ENCODE peak calls at places on chromosomes 13 and 19, in seven cellular contexts. Z is NCI-H510A treated with DMSO at 0.1 percent for 48 hours; H is PC-3; D is stimulated activated naive B cell treated with anti-CD40 and anti-IgM and Interleukin-4, amounts not matched to agents 10 μg/mL and 1 μg/mL and 100 μg/mL, for 72 hours; W is NCI-H1417 treated with DMSO at 0.1 percent for 48 hours; O is activated T-cell treated with anti-CD3 and anti-CD28 coated beads, Interleukin-2, amount 50 U/mL, for 72 hours; B is gastrocnemius medialis. Q is an unnamed sample.

GRCh38 chr19:38004505-38005223 is 97.7 kb downstream of the SIPA1L3 start:
- DNase-seq in Z (peak), H (peak), D (peak), W (no peak), O (peak), B (peak), Q (peak)

GRCh38 chr19:40147693-40148347 is 43.4 kb upstream of the MAP3K10 start:
- DNase-seq in Z (no peak), H (peak), D (no peak), W (no peak), O (no peak), B (no peak), Q (peak)

GRCh38 chr13:102724923-102725322 is 30.1 kb upstream of the METTL21C start:
- DNase-seq in Z (no peak), H (peak), D (no peak), W (no peak), O (no peak), B (no peak), Q (peak)

GRCh38 chr13:91904005-91904404 is 505.6 kb downstream of the GPC5 start:
- DNase-seq in Z (no peak), H (no peak), D (no peak), W (no peak), O (no peak), B (no peak), Q (peak)

GRCh38 chr13:39401756-39402155 is 201.2 kb downstream of the LHFPL6 start:
- DNase-seq in Z (no peak), H (no peak), D (no peak), W (no peak), O (no peak), B (no peak), Q (no peak)

GRCh38 chr13:44874886-44875630 is 114.2 kb downstream of the NUFIP1 start:
- DNase-seq in Z (no peak), H (no peak), D (no peak), W (no peak), O (no peak), B (no peak), Q (no peak)

GRCh38 chr13:26558074-26558805 is 757 bp downstream of the WASF3 start:
- DNase-seq in Z (no peak), H (no peak), D (no peak), W (no peak), O (peak), B (no peak), Q (no peak)

GRCh38 chr19:7366701-7367420 is 18.1 kb downstream of the ARHGEF18 start:
- DNase-seq in Z (no peak), H (peak), D (peak), W (no peak), O (peak), B (no peak), Q (peak)

GRCh38 chr13:45696610-45697226 is 5.4 kb upstream of the CBY2 start:
- DNase-seq in Z (no peak), H (no peak), D (no peak), W (no peak), O (no peak), B (no peak), Q (no peak)

GRCh38 chr13:67227131-67227983 is 2.8 kb downstream of the PCDH9 start:
- DNase-seq in Z (no peak), H (no peak), D (no peak), W (no peak), O (no peak), B (no peak), Q (no peak)

GRCh38 chr19:46191972-46192371 is 37.6 kb upstream of the IGFL1 start:
- DNase-seq in Z (no peak), H (no peak), D (no peak), W (no peak), O (no peak), B (no peak), Q (no peak)

GRCh38 chr13:104086759-104087158 is 1020.5 kb upstream of the SLC10A2 start:
- DNase-seq in Z (no peak), H (no peak), D (no peak), W (no peak), O (no peak), B (no peak), Q (no peak)

GRCh38 chr19:15015946-15016542 is 33.2 kb upstream of the CASP14 start:
- DNase-seq in Z (no peak), H (peak), D (no peak), W (no peak), O (no peak), B (no peak), Q (no peak)

GRCh38 chr13:34507630-34508029 is 434.4 kb upstream of the NBEA start:
- DNase-seq in Z (no peak), H (peak), D (no peak), W (no peak), O (no peak), B (no peak), Q (no peak)

GRCh38 chr13:112735791-112736190 is 46.0 kb downstream of the ATP11A start:
- DNase-seq in Z (peak), H (no peak), D (no peak), W (no peak), O (no peak), B (no peak), Q (no peak)

GRCh38 chr19:13282486-13283065 is 132.4 kb downstream of the IER2 start:
- DNase-seq in Z (no peak), H (no peak), D (no peak), W (no peak), O (no peak), B (no peak), Q (no peak)

GRCh38 chr13:110887242-110887954 is 27.5 kb downstream of the ANKRD10 start:
- DNase-seq in Z (no peak), H (no peak), D (no peak), W (no peak), O (no peak), B (no peak), Q (no peak)

GRCh38 chr19:33292595-33293254 is 9.6 kb downstream of the CEBPA start:
- DNase-seq in Z (no peak), H (peak), D (no peak), W (no peak), O (no peak), B (peak), Q (no peak)

GRCh38 chr13:84211048-84211447 is 328.8 kb upstream of the SLITRK1 start:
- DNase-seq in Z (no peak), H (no peak), D (no peak), W (no peak), O (no peak), B (no peak), Q (no peak)

GRCh38 chr19:49811328-49811727 is 1.8 kb downstream of the FUZ start:
- DNase-seq in Z (no peak), H (peak), D (no peak), W (no peak), O (no peak), B (no peak), Q (no peak)

GRCh38 chr13:90008707-90009149 is 1338.8 kb upstream of the MIR17HG start:
- DNase-seq in Z (no peak), H (no peak), D (no peak), W (no peak), O (no peak), B (no peak), Q (no peak)

GRCh38 chr13:33101835-33102234 is 85.6 kb downstream of the KL start:
- DNase-seq in Z (no peak), H (no peak), D (no peak), W (no peak), O (no peak), B (no peak), Q (no peak)

GRCh38 chr13:30577381-30577780 is 40.3 kb upstream of the USPL1 start:
- DNase-seq in Z (no peak), H (peak), D (peak), W (no peak), O (peak), B (no peak), Q (peak)

GRCh38 chr19:5536337-5536894 is 31.3 kb downstream of the TINCR start:
- DNase-seq in Z (peak), H (peak), D (no peak), W (peak), O (no peak), B (no peak), Q (no peak)

GRCh38 chr19:31572671-31573298 is 223.5 kb upstream of the TSHZ3 start:
- DNase-seq in Z (no peak), H (no peak), D (no peak), W (no peak), O (no peak), B (no peak), Q (no peak)

GRCh38 chr13:44764334-44764733 is 188.2 kb upstream of the TSC22D1 start:
- DNase-seq in Z (no peak), H (no peak), D (no peak), W (no peak), O (no peak), B (no peak), Q (no peak)